ENCODE peak calls at places on chromosomes 6 and 20, in five cellular contexts. S, G, W, Z and P are unnamed samples. For H3K27me3, the result is how much of the 10 kb centered on the place peaks cover.

GRCh38 chr6:31016659-31017299 is 6.5 kb downstream of the MUC22 start:
- DNase-seq in G (no peak), W (no peak), Z (no peak), S (no peak), P (no peak)

GRCh38 chr20:34938466-34939163 is 17.0 kb downstream of the GSS start:
- DNase-seq in G (no peak), W (no peak), S (no peak), Z (peak), P (no peak)

GRCh38 chr6:44972710-44973109 is 355.4 kb upstream of the RUNX2 start:
- DNase-seq in G (no peak), W (no peak), Z (no peak), S (no peak), P (no peak)

GRCh38 chr6:127389706-127390105 is 46.3 kb upstream of the ECHDC1 start:
- DNase-seq in S (no peak), Z (no peak), G (no peak), W (no peak), P (no peak)

GRCh38 chr6:81969814-81970213 is 217.3 kb upstream of the TENT5A start:
- DNase-seq in Z (peak), S (no peak), W (no peak), G (peak), P (no peak)

GRCh38 chr6:106574729-106575458 is 54.4 kb downstream of the RTN4IP1 start:
- DNase-seq in Z (no peak), G (no peak), W (no peak), S (peak), P (no peak)

GRCh38 chr6:71510057-71510713 is 221.6 kb downstream of the OGFRL1 start:
- DNase-seq in W (peak), Z (no peak), S (peak), G (peak), P (no peak)

GRCh38 chr20:19692100-19692499 is 66.0 kb upstream of the RIN2 start:
- DNase-seq in Z (no peak), W (no peak), G (no peak), S (no peak), P (no peak)

DNA sequence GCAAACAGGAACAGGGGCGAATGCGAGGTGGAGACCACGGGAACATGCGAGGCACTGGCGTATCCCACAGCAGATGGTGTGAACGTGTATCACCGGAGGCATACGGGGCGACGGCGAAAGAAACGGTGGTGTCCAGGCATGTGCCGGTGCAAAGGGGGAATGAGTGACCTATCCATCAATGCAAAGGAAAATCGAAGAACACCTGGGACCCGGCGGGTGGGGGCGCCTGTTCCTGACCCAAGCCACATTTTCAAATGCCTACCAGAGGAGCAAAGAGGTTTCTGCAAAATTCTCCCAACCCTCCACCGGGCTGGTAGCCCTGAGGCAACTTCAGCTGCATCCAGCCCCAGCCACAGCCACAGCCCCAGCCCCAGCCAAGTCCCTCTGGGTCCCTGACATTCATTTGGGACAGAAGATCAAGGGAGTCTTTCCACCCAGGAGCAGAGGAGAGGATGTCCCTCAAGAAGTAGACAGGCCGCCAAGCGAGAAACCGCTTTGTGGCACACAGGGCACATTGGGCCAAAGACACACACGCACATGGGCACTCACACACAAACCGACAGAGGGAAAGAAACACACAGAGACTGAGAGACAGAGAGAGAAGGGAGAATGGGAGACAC is 164.0 kb upstream of the ZNF337 start:
- DNase-seq in G (no peak), S (no peak), W (no peak), Z (peak), P (no peak)
- H3K27me3 ChIP-seq in G (under half), S (under half), W (under half), Z (under half), P (under half)

GRCh38 chr20:1734269-1734858 is 76.8 kb upstream of the SIRPG start:
- DNase-seq in Z (no peak), G (no peak), S (no peak), W (no peak), P (peak)
- H3K27me3 ChIP-seq in Z (under half), G (under half), S (under half), W (under half), P (under half)

GRCh38 chr6:130893277-130893676 is 66.1 kb downstream of the SMLR1 start:
- DNase-seq in S (no peak), Z (no peak), G (no peak), W (no peak), P (no peak)
- H3K27me3 ChIP-seq in S (under half), Z (under half), G (under half), W (under half), P (under half)

GRCh38 chr6:26000366-26000886 is 37.8 kb downstream of the TRIM38 start:
- DNase-seq in S (no peak), Z (no peak), G (no peak), W (no peak), P (no peak)

GRCh38 chr6:25998379-25998778 is 35.8 kb downstream of the TRIM38 start:
- DNase-seq in W (no peak), S (no peak), Z (no peak), G (no peak), P (no peak)

GRCh38 chr6:26006086-26006939 is 43.7 kb downstream of the TRIM38 start:
- DNase-seq in Z (no peak), S (no peak), W (no peak), G (no peak), P (no peak)

GRCh38 chr6:26003102-26003694 is 40.6 kb downstream of the TRIM38 start:
- DNase-seq in W (no peak), G (peak), S (peak), Z (no peak), P (peak)
- H3K27me3 ChIP-seq in W (under half), G (under half), S (under half), Z (under half), P (under half)

GRCh38 chr20:63176448-63177133 is 39.3 kb downstream of the YTHDF1 start:
- DNase-seq in G (peak), W (no peak), S (no peak), Z (no peak), P (no peak)
- H3K27me3 ChIP-seq in G (under half), W (half or more), S (half or more), Z (half or more), P (under half)

GRCh38 chr6:167211870-167212715 is 54.3 kb upstream of the GPR31 start:
- DNase-seq in G (no peak), Z (no peak), S (no peak), W (no peak), P (no peak)
- H3K27me3 ChIP-seq in G (under half), Z (under half), S (under half), W (under half), P (under half)

GRCh38 chr20:55800501-55800900 is 204.8 kb downstream of the CBLN4 start:
- DNase-seq in S (no peak), Z (no peak), W (no peak), G (no peak), P (no peak)
- H3K27me3 ChIP-seq in S (under half), Z (under half), W (under half), G (under half), P (under half)

DNA sequence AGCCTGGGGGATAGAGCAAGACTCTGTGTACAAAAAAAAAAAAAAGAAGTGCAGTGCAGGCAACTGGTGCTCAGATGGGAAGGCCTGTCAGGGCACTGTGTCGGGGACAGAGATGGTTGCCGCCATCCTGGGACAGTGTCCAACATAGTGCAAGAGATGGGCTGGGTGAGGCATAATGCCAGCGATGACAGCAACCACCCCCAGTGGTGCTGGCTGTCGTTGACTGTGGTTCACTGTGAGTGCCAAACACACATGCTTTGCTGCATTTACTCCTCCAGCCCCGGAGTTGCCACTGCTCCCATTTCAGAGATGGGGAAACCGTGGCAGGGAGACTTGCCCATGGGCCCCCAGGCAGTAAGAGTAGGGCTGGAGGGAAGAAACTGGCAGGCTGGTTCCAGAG is 5.2 kb upstream of the C20orf203 start:
- DNase-seq in W (no peak), S (no peak), Z (no peak), G (no peak), P (no peak)
- H3K27me3 ChIP-seq in W (under half), S (under half), Z (under half), G (under half), P (under half)